ENCODE peak calls at places on chromosomes 13 and 19, in five cellular contexts. K is adrenal gland, G is progenitor cell of endocrine pancreas, Z is epithelial cell of esophagus, C is fibroblast of lung. A is an unnamed sample.
A peak's percentile ranks its signal among the peaks of the same experiment; 100 is the strongest.

GRCh38 chr19:801030-801860 is 4.0 kb downstream of the PTBP1 start:
- DNase-seq in K (peak; percentile 90), G (no peak), Z (no peak), C (peak; percentile 49), A (no peak)

GRCh38 chr19:47035495-47036232 is 12.8 kb downstream of the TMEM160 start:
- DNase-seq in K (peak; percentile 94), G (peak; percentile 96), Z (peak; percentile 96), C (peak; percentile 71), A (peak; percentile 99)

GRCh38 chr19:5954293-5954692 is 23.6 kb downstream of the RANBP3 start:
- DNase-seq in K (no peak), G (no peak), Z (no peak), C (peak; percentile 32), A (no peak)

GRCh38 chr13:59319276-59319675 is 844.5 kb downstream of the DIAPH3 start:
- DNase-seq in K (no peak), G (no peak), Z (no peak), C (no peak), A (no peak)

GRCh38 chr13:50645092-50645491 is 198.4 kb downstream of the DLEU7 start:
- DNase-seq in K (no peak), G (no peak), Z (peak; percentile 78), C (peak; percentile 82), A (no peak)

GRCh38 chr19:51589511-51589910 is 18.4 kb downstream of the ZNF175 start:
- DNase-seq in K (no peak), G (no peak), Z (no peak), C (no peak), A (no peak)

GRCh38 chr19:7595466-7596133 is at the start of gene CAMSAP3:
- DNase-seq in K (peak; percentile 61), G (peak; percentile 90), Z (peak; percentile 69), C (peak; percentile 1), A (peak; percentile 50)

GRCh38 chr13:112624602-112625430 is 36.9 kb upstream of the TUBGCP3 start:
- DNase-seq in K (no peak), G (no peak), Z (no peak), C (no peak), A (no peak)

GRCh38 chr13:45989607-45990006 is 62.9 kb downstream of the ZC3H13 start:
- DNase-seq in K (no peak), G (no peak), Z (peak; percentile 52), C (peak; percentile 65), A (no peak)

GRCh38 chr13:93736111-93736510 is 509.5 kb downstream of the GPC6 start:
- DNase-seq in K (no peak), G (no peak), Z (peak; percentile 47), C (peak; percentile 70), A (no peak)

GRCh38 chr13:107091386-107091785 is 523.4 kb upstream of the ARGLU1 start:
- DNase-seq in K (no peak), G (no peak), Z (no peak), C (no peak), A (no peak)

GRCh38 chr13:50626031-50626643 is 217.4 kb downstream of the DLEU7 start:
- DNase-seq in K (no peak), G (no peak), Z (peak; percentile 50), C (peak; percentile 72), A (no peak)

GRCh38 chr13:35700661-35701060 is 224.2 kb upstream of the MAB21L1 start:
- DNase-seq in K (no peak), G (no peak), Z (no peak), C (peak; percentile 81), A (no peak)

GRCh38 chr19:18913466-18913865 is 5.7 kb downstream of the COPE start:
- DNase-seq in K (no peak), G (no peak), Z (no peak), C (no peak), A (no peak)

GRCh38 chr19:33795370-33796163 is 1.1 kb upstream of the KCTD15 start:
- DNase-seq in K (peak; percentile 80), G (peak; percentile 88), Z (peak; percentile 84), C (peak; percentile 85), A (peak; percentile 64)

GRCh38 chr13:54965881-54966280 is 1937.3 kb downstream of the OLFM4 start:
- DNase-seq in K (no peak), G (no peak), Z (no peak), C (peak; percentile 6), A (no peak)

GRCh38 chr13:105184221-105184620 is 1351.2 kb downstream of the EFNB2 start:
- DNase-seq in K (no peak), G (no peak), Z (no peak), C (no peak), A (no peak)

DNA sequence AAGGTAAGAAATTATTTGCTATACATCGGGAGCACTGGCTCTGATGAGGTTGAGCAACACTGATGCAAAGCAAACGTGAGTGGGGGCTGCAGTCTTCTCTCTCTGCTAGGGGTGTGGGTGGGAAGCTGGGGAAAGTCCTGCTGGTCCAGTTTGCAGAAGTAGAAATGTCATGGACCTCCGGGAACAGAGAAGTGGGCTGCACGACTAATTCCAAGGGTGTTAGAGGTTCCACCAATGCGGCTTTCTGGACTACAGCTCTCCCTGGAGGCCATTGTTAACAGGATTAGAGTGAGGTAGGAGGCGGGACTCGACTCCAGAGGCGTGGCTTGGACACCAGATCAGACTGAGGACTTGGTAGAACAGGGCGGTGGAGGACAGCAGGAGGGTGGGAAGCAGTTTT is 5.7 kb upstream of the FBXO27 start:
- DNase-seq in K (no peak), G (no peak), Z (peak; percentile 75), C (peak; percentile 35), A (no peak)
- TF ChIP-seq CTCF in K (no peak), G (peak; percentile 13), Z (peak; percentile 48), C (no peak), A (no peak)

GRCh38 chr13:49369876-49370275 is 74.0 kb downstream of the CAB39L start:
- DNase-seq in K (no peak), G (no peak), Z (no peak), C (no peak), A (no peak)
- TF ChIP-seq CTCF in K (no peak), G (no peak), Z (no peak), C (no peak), A (no peak)

DNA sequence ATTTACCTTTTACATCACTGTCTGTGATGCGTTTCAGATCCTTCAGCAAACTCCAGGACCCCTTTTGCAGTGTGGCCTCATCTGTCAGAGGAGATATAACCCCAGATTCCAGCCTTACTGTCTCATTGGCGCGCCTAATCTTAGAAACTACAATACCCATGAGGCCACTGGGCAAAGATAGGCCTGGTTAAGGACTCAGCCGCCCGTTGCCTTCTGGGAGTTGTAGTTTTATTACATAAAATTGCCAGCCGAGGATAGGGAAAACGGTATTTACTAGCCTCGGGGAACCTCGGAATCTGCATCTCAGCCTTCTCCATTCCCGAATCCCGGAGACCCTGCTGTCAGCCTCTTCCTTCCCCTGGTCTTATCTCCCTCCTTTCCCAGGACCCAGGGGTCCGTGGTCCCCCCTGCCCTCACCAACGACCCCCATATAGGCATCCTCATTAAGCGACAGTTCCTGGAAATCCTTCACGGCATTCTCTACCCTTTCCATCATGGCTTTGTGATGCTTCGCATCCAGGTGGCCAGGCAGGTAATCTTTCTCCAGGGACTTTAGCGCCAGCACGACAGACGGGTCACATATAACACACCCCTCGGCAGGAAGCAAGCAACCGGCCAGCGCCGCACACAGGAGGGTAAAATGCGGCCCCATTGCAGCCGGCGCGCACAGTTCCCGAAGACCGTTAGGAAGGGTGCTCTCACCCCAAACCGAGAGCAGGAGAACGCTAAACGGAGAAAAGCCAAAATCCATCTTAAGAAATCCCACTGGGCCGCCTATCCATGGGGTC is 1.3 kb downstream of the IZUMO1 start:
- DNase-seq in K (peak; percentile 86), G (no peak), Z (peak; percentile 74), C (peak; percentile 56), A (no peak)
- TF ChIP-seq CTCF in K (no peak), G (no peak), Z (no peak), C (no peak), A (no peak)

DNA sequence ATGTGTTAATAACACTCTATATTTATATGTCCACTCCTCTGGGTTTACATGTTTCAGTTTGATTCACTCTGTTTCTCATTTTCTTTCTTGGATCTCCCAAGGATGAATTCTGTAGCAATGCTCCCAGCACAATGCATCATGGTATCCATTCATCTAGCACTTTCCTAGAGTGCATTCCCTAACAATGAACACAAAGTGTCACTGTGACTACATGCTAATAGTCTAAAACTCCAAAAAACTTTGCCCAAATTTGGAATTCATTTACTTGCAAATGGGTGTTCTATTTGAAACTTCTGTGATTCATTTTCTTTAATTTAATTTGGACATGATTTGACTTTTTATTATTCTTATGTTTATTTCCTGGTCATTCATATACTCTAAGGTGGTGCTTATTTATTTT is 286.3 kb downstream of the POU4F1 start:
- DNase-seq in K (no peak), G (no peak), Z (peak; percentile 18), C (no peak), A (no peak)
- TF ChIP-seq CTCF in K (peak; percentile 28), G (peak; percentile 52), Z (peak; percentile 27), C (peak; percentile 16), A (no peak)

GRCh38 chr19:2974342-2974932 is 2.9 kb upstream of the TLE6 start:
- DNase-seq in K (peak; percentile 79), G (no peak), Z (no peak), C (peak; percentile 14), A (no peak)
- TF ChIP-seq CTCF in K (no peak), G (no peak), Z (no peak), C (no peak), A (no peak)